ENCODE peak calls at places on chromosome 20, in four cellular contexts. E is cardiac muscle cell; A is CD8-positive, alpha-beta T cell; L is mucosa of descending colon. K is an unnamed sample.

GRCh38 chr20:59242714-59243626 is 57.4 kb upstream of the EDN3 start:
- DNase-seq in A (peak; percentile 32), E (no peak), L (no peak), K (no peak)

GRCh38 chr20:50127587-50128519 is 14.9 kb upstream of the UBE2V1 start:
- DNase-seq in E (no peak), A (no peak), L (no peak), K (no peak)

GRCh38 chr20:62712606-62713005 is 4.0 kb downstream of the NTSR1 start:
- DNase-seq in L (no peak), E (no peak), A (no peak), K (no peak)

GRCh38 chr20:25224941-25225340 is 22.9 kb upstream of the PYGB start:
- DNase-seq in L (peak; percentile 51), A (no peak), E (no peak), K (no peak)

GRCh38 chr20:58623579-58624473 is 27.3 kb upstream of the STX16 start:
- DNase-seq in E (no peak), L (no peak), A (no peak), K (peak; percentile 85)

GRCh38 chr20:14406495-14406894 is 69.1 kb upstream of the FLRT3 start:
- DNase-seq in E (no peak), L (no peak), A (no peak), K (peak; percentile 15)

GRCh38 chr20:49608752-49609670 is 41.1 kb upstream of the PTGIS start:
- DNase-seq in E (peak; percentile 80), A (peak; percentile 71), L (peak; percentile 73), K (no peak)

GRCh38 chr20:48656661-48657211 is 171.1 kb downstream of the PREX1 start:
- DNase-seq in L (no peak), A (no peak), E (no peak), K (no peak)

GRCh38 chr20:33312583-33312982 is 29.6 kb downstream of the BPIFB1 start:
- DNase-seq in E (no peak), L (no peak), A (no peak), K (no peak)

GRCh38 chr20:11350126-11351005 is 567.3 kb upstream of the BTBD3 start:
- DNase-seq in L (no peak), A (no peak), E (no peak), K (no peak)
- TF ChIP-seq CTCF in L (no peak), A (no peak), E (no peak), K (no peak)

DNA sequence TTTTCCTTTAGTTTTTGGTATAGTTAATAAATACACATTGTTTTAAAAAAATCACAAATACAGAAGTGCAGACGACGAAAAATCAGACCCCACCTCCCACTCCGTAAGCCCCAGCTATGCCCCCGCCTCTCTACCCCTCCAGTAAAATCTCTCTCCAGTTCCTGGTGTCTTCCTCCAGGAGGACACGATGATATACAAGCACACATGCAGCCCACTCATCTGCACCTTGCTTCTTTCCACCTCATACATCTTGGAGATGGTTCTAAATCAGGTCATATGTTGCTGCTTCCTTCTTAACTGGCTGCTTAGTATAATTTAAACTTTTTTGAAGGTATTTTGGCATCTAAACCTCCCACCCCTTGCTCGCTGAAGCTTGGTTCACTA is 2.7 kb downstream of the BMP7 start:
- DNase-seq in L (no peak), A (no peak), E (no peak), K (no peak)
- H3K4me3 ChIP-seq in L (no peak overlapping the region), A (no peak overlapping the region), E (peak overlapping the region; percentile 55), K (no peak overlapping the region)

GRCh38 chr20:52031206-52031573 is 160.4 kb downstream of the ZFP64 start:
- DNase-seq in E (no peak), L (no peak), A (no peak), K (no peak)
- TF ChIP-seq CTCF in E (no peak), L (no peak), A (no peak), K (no peak)

GRCh38 chr20:46756419-46756818 is 47.0 kb downstream of the SLC2A10 start:
- DNase-seq in L (no peak), A (no peak), E (no peak), K (no peak)

GRCh38 chr20:46751856-46752255 is 42.4 kb downstream of the SLC2A10 start:
- DNase-seq in A (no peak), E (no peak), L (no peak), K (no peak)

GRCh38 chr20:46749164-46749563 is 39.7 kb downstream of the SLC2A10 start:
- DNase-seq in L (no peak), A (no peak), E (no peak), K (no peak)

GRCh38 chr20:46755483-46756417 is 46.3 kb downstream of the SLC2A10 start:
- DNase-seq in A (no peak), L (no peak), E (no peak), K (no peak)

DNA sequence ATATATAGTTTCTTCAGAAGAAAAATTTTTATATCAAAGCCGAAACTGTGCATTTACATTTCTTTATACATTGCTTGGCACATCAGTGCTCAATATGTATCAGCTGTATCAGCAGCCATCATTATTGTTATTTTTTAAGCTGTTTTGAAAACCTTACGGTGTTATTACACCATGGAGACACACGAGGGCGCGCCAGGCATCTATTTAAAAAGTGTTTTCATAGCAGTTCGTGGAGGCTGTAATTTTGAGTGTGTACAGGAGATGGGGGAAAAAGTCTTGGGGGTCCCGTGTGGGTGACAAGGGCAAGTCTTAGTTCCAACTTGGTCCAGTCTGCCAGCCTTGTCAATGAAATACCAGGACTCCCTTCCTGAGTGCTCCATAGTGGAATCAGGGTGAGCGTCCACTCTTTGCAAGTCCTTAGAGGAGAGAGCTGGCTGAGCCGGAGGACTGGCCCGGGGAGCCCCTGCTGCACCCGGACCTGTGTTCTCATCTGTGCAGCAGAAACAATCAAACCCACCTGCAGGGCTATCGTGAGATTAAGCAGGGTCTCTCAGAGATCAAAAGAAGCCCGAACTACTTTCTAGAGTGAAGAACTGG is 43.3 kb downstream of the SLC2A10 start:
- DNase-seq in A (peak; percentile 43), L (no peak), E (peak; percentile 78), K (peak; percentile 17)
- H3K4me3 ChIP-seq in A (no peak overlapping the region), L (no peak overlapping the region), E (no peak overlapping the region), K (no peak overlapping the region)

GRCh38 chr20:60340232-60340631 is 382.0 kb downstream of the CDH26 start:
- DNase-seq in L (no peak), E (no peak), A (no peak), K (no peak)
- TF ChIP-seq CTCF in L (no peak), E (no peak), A (no peak), K (no peak)

GRCh38 chr20:38987777-38988176 is 25.6 kb downstream of the DHX35 start:
- DNase-seq in A (no peak), E (no peak), L (no peak), K (no peak)
- H3K4me3 ChIP-seq in A (no peak overlapping the region), E (no peak overlapping the region), L (no peak overlapping the region), K (no peak overlapping the region)

DNA sequence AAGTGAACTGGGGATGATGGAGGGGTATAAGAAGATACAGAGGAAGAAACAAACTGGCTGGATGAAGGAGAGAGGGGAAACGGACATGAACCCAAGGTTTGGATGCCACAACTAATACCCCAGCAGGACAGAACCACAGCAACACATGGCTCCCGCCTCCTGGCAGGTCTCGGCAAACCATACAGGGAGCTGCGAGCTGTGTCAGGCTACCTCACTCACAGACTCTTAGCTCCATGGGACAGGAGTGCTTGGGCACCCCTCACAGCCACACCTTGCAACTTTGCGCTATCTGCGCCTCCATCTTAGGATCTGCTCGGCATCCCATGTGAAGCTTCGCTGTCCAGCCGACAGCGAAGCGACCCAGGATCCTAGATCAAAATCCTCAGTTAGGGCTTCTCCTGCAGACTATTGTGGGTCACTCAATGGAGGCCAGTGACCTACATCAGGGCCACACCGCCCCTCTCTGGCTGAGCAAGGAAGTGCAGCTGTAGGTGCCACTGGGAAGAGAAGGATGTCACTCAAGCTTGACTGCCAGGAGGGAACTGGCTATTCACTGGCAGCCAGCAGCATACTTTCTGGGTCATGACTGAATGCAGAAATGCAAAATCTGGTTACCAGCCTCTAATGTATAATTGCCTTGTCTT is 174.4 kb upstream of the RIN2 start:
- DNase-seq in L (no peak), A (no peak), E (peak; percentile 80), K (no peak)
- TF ChIP-seq CTCF in L (peak; percentile 62), A (peak; percentile 19), E (peak; percentile 80), K (peak; percentile 76)

GRCh38 chr20:44409132-44409600 is 53.7 kb downstream of the HNF4A start:
- DNase-seq in A (no peak), E (no peak), L (no peak), K (no peak)
- H3K4me3 ChIP-seq in A (no peak overlapping the region), E (no peak overlapping the region), L (no peak overlapping the region), K (no peak overlapping the region)